ENCODE peak calls at places on chromosome 1, in seven cellular contexts. P, H, M, E, C, W and I are unnamed samples.

GRCh38 chr1:188706742-188707141 is 1770.9 kb downstream of the BRINP3 start:
- DNase-seq in W (no peak), H (no peak), C (peak), E (no peak), P (peak), M (no peak), I (peak)

GRCh38 chr1:59146651-59147358 is 150.1 kb upstream of the FGGY start:
- DNase-seq in P (peak), H (peak), C (peak), E (peak), W (no peak), M (peak), I (no peak)

GRCh38 chr1:36966242-36966641 is 68.1 kb downstream of the GRIK3 start:
- DNase-seq in C (no peak), E (peak), W (no peak), H (peak), P (peak), M (peak), I (peak)

GRCh38 chr1:110390096-110390495 is 730 bp downstream of the SLC16A4 start:
- DNase-seq in E (peak), C (peak), P (peak), M (no peak), H (no peak), W (no peak), I (peak)

GRCh38 chr1:3366181-3367051 is 88.0 kb upstream of the ARHGEF16 start:
- DNase-seq in C (no peak), P (peak), M (no peak), H (no peak), W (no peak), E (no peak), I (no peak)

GRCh38 chr1:30868833-30869435 is 39.6 kb downstream of the SDC3 start:
- DNase-seq in P (no peak), H (no peak), W (no peak), M (no peak), E (no peak), C (no peak), I (no peak)

GRCh38 chr1:147847831-147848230 is 54.8 kb upstream of the GJA8 start:
- DNase-seq in P (no peak), E (peak), W (no peak), H (no peak), C (no peak), M (no peak), I (no peak)

GRCh38 chr1:58939146-58939545 is 155.3 kb upstream of the JUN start:
- DNase-seq in H (no peak), C (no peak), E (no peak), M (no peak), W (no peak), P (no peak), I (no peak)

GRCh38 chr1:88302843-88303486 is 381.1 kb upstream of the PKN2 start:
- DNase-seq in E (peak), P (peak), H (no peak), C (peak), W (peak), M (no peak), I (peak)

GRCh38 chr1:217078010-217078704 is 354.9 kb upstream of the ESRRG start:
- DNase-seq in P (peak), H (no peak), W (no peak), E (peak), M (peak), C (peak), I (no peak)

GRCh38 chr1:34696230-34696629 is 58.6 kb upstream of the GJB5 start:
- DNase-seq in C (no peak), P (no peak), W (no peak), H (no peak), E (peak), M (no peak), I (peak)

GRCh38 chr1:67336783-67337182 is 29.1 kb downstream of the IL12RB2 start:
- DNase-seq in H (no peak), P (no peak), E (no peak), W (no peak), C (no peak), M (no peak), I (no peak)

GRCh38 chr1:228015276-228016180 is 8.7 kb downstream of the WNT3A start:
- DNase-seq in H (no peak), C (no peak), W (no peak), P (peak), M (no peak), E (no peak), I (no peak)

GRCh38 chr1:58592521-58593134 is 15.6 kb upstream of the TACSTD2 start:
- DNase-seq in M (no peak), E (peak), W (no peak), C (peak), P (peak), H (no peak), I (no peak)

GRCh38 chr1:39675220-39675619 is 3.3 kb upstream of the NT5C1A start:
- DNase-seq in E (no peak), H (no peak), W (no peak), P (no peak), C (no peak), M (no peak), I (no peak)

GRCh38 chr1:30307182-30307581 is 416.2 kb downstream of the MATN1 start:
- DNase-seq in W (no peak), P (no peak), M (no peak), C (no peak), E (no peak), H (no peak), I (no peak)

GRCh38 chr1:60870269-60870668 is 212.1 kb upstream of the NFIA start:
- DNase-seq in P (no peak), E (peak), M (no peak), W (no peak), C (no peak), H (no peak), I (no peak)

GRCh38 chr1:236890152-236891056 is 95.3 kb downstream of the MTR start:
- DNase-seq in M (no peak), C (peak), E (peak), H (peak), W (no peak), P (no peak), I (no peak)

DNA sequence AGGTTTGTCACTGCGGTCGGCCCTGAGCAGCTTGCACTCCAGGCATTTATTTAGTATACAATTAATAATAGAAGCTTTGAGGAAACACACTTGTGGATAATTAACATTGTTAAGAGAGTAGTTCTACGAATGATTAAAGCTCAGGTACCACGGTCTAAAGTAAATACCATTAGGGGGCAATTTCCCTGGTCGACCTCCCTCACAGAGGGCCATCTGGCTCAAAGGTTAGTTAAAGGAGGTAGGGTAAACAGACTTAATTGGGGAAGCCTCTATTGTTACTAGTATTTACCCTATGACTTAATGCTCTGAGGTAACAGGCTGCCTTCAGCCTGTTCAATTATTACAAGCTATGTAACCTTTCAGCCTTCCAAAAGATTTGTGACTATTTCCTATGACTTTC is 122.3 kb upstream of the SLC44A3 start:
- DNase-seq in C (no peak), H (no peak), W (no peak), M (no peak), P (no peak), E (no peak), I (no peak)
- H3K18ac ChIP-seq in C (no peak), H (no peak), W (no peak), M (no peak), P (peak), E (no peak), I (no peak)

GRCh38 chr1:33335020-33335419 is 14.1 kb upstream of the A3GALT2 start:
- DNase-seq in C (no peak), P (no peak), E (peak), M (no peak), H (no peak), W (no peak), I (no peak)
- H3K27ac ChIP-seq in C (peak), P (peak), E (no peak), M (no peak), H (no peak), W (no peak), I (no peak)

DNA sequence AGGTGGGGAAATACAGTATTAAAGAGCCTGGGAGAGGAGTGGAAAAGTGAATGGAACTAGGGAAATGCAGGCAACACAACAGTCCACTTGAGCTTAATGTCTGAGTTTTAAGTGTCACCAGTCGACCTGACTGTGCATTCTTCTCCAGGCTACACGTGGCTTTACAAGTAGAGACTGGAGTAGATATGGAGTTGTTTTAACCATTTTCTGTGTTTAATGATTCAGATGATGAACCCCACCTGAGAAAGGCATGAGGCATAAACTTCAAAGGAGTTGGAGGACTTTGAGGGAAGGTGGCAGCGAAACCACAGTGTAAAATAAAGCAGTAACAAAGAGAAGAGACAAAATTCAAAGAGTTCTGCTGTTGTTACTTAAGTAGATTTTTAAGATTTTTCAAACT is 12.6 kb downstream of the FUBP1 start:
- DNase-seq in W (no peak), M (no peak), P (no peak), C (no peak), E (no peak), H (no peak), I (no peak)
- H3K18ac ChIP-seq in W (no peak), M (no peak), P (no peak), C (no peak), E (no peak), H (no peak), I (no peak)

GRCh38 chr1:202576816-202577215 is 133.4 kb downstream of the SYT2 start:
- DNase-seq in W (no peak), C (no peak), E (no peak), M (no peak), P (peak), H (no peak), I (no peak)

GRCh38 chr1:202571719-202572339 is 138.4 kb downstream of the SYT2 start:
- DNase-seq in H (no peak), P (peak), M (no peak), C (peak), E (peak), W (no peak), I (no peak)

GRCh38 chr1:202569393-202570322 is 140.6 kb downstream of the SYT2 start:
- DNase-seq in P (no peak), M (no peak), E (no peak), W (no peak), C (no peak), H (no peak), I (no peak)

GRCh38 chr1:202575906-202576653 is 134.2 kb downstream of the SYT2 start:
- DNase-seq in C (no peak), P (peak), M (no peak), E (no peak), H (no peak), W (no peak), I (no peak)

DNA sequence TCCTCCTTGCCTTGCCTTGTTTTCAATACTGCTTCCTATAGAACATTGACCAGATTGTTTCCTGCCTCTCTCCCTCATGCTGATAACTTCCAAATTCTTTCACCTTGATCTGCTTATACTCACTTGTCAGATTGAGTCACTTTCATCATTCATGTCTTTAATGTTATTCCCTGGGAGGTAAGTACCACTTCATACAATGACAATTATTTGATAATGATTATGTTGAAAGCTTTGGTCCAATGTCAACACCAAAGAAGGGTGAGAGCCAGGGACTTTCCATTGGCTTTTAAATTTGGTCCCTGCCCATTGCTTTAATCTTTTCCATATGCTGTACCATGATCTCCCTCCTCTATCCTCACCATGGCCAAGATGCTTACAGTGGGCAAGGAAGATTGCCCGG is 137.4 kb downstream of the SYT2 start:
- DNase-seq in P (no peak), C (no peak), W (no peak), M (no peak), H (no peak), E (no peak), I (no peak)
- H3K27ac ChIP-seq in P (no peak), C (no peak), W (no peak), M (no peak), H (no peak), E (no peak), I (no peak)

GRCh38 chr1:210272666-210273065 is 40.1 kb downstream of the SERTAD4 start:
- DNase-seq in M (peak), P (no peak), E (peak), H (no peak), C (no peak), W (no peak), I (peak)

GRCh38 chr1:210264521-210265380 is 32.2 kb downstream of the SERTAD4 start:
- DNase-seq in W (no peak), C (peak), P (no peak), H (no peak), M (no peak), E (peak), I (peak)

DNA sequence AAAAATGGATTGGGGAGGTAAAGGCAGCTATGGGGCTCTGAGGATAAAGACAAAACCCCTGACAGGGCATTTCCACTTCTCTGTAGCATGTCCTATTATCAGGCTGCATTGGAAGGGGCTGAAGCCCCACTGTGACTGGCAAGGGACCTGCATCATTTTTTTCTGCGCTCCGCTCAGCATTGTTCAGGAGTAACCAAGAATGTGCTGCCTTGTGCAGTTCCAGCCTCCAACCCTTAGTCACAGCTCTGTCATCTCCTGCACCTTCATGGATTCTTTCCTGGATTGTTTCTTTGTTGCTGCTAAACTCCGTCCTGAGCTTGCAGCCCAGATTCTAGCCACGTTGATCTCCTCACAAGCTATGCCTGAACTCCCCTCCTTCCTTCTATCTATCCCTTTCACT is 37.4 kb downstream of the SERTAD4 start:
- DNase-seq in C (no peak), E (no peak), M (no peak), P (no peak), H (no peak), W (no peak), I (peak)
- H3K18ac ChIP-seq in C (no peak), E (no peak), M (no peak), P (no peak), H (no peak), W (peak), I (no peak)